ENCODE peak calls at places on chromosomes 12 and 14, in five cellular contexts. One of them, this sample, is unnamed.
A peak's percentile ranks its signal among the peaks of the same experiment; 100 is the strongest.

GRCh38 chr12:4809449-4810218 is 89.4 kb downstream of the GALNT8 start:
- DNase-seq in CD4-positive, alpha-beta memory T cell: no peak
- DNase-seq in H4: no peak
- DNase-seq in NCI-H510A: no peak
- DNase-seq in T-helper 2 cell: peak; percentile 73
- DNase-seq in this sample: no peak

GRCh38 chr14:49598182-49598478 is 610 bp upstream of the LRR1 start:
- DNase-seq in CD4-positive, alpha-beta memory T cell: no peak
- DNase-seq in H4: no peak
- DNase-seq in NCI-H510A: no peak
- DNase-seq in T-helper 2 cell: no peak
- DNase-seq in this sample: no peak

GRCh38 chr14:105445290-105445689 is 25.7 kb downstream of the MTA1 start:
- DNase-seq in CD4-positive, alpha-beta memory T cell: no peak
- DNase-seq in H4: no peak
- DNase-seq in NCI-H510A: no peak
- DNase-seq in T-helper 2 cell: no peak
- DNase-seq in this sample: no peak

GRCh38 chr14:69519253-69519661 is 34.7 kb downstream of the PLEKHD1 start:
- DNase-seq in CD4-positive, alpha-beta memory T cell: no peak
- DNase-seq in H4: peak; percentile 1
- DNase-seq in NCI-H510A: no peak
- DNase-seq in T-helper 2 cell: no peak
- DNase-seq in this sample: no peak

GRCh38 chr12:5047729-5048128 is 4.0 kb downstream of the KCNA5 start:
- DNase-seq in CD4-positive, alpha-beta memory T cell: no peak
- DNase-seq in H4: no peak
- DNase-seq in NCI-H510A: no peak
- DNase-seq in T-helper 2 cell: no peak
- DNase-seq in this sample: no peak

GRCh38 chr14:64098120-64098519 is 196.1 kb downstream of the ESR2 start:
- DNase-seq in CD4-positive, alpha-beta memory T cell: no peak
- DNase-seq in H4: no peak
- DNase-seq in NCI-H510A: no peak
- DNase-seq in T-helper 2 cell: no peak
- DNase-seq in this sample: no peak

GRCh38 chr12:44875954-44876553 is at the start of gene NELL2:
- DNase-seq in CD4-positive, alpha-beta memory T cell: peak; percentile 48
- DNase-seq in H4: peak; percentile 27
- DNase-seq in NCI-H510A: peak; percentile 49
- DNase-seq in T-helper 2 cell: peak; percentile 53
- DNase-seq in this sample: peak; percentile 45

GRCh38 chr12:23055004-23055403 is 430.0 kb downstream of the ETNK1 start:
- DNase-seq in CD4-positive, alpha-beta memory T cell: no peak
- DNase-seq in H4: peak; percentile 60
- DNase-seq in NCI-H510A: no peak
- DNase-seq in T-helper 2 cell: peak; percentile 3
- DNase-seq in this sample: no peak

GRCh38 chr12:47190905-47191304 is 111.1 kb upstream of the AMIGO2 start:
- DNase-seq in CD4-positive, alpha-beta memory T cell: no peak
- DNase-seq in H4: no peak
- DNase-seq in NCI-H510A: no peak
- DNase-seq in T-helper 2 cell: no peak
- DNase-seq in this sample: no peak

GRCh38 chr12:128268348-128268725 is 1.4 kb downstream of the TMEM132C start:
- DNase-seq in CD4-positive, alpha-beta memory T cell: no peak
- DNase-seq in H4: no peak
- DNase-seq in NCI-H510A: no peak
- DNase-seq in T-helper 2 cell: no peak
- DNase-seq in this sample: no peak

This sample was measured in central memory CD4-positive, alpha-beta T cell.